ENCODE peak calls at places on chromosomes 5 and 9, in eight cellular contexts. Y, S, N, H, T, R, O and A are unnamed samples.

GRCh38 chr5:28254846-28255245 is 1216.5 kb upstream of the CDH9 start:
- DNase-seq in Y (no peak), S (no peak), N (no peak), H (no peak), T (no peak), R (no peak), O (no peak), A (no peak)

GRCh38 chr9:70093944-70094343 is 50.3 kb downstream of the MAMDC2 start:
- DNase-seq in Y (no peak), S (no peak), N (peak; percentile 47), H (no peak), T (no peak), R (no peak), O (no peak), A (no peak)

GRCh38 chr5:111757582-111758283 is 739 bp upstream of the NREP start:
- DNase-seq in Y (peak; percentile 83), S (peak; percentile 91), N (peak; percentile 75), H (peak; percentile 62), T (peak; percentile 91), R (peak; percentile 93), O (peak; percentile 93), A (peak; percentile 45)

GRCh38 chr5:136484808-136485207 is 119.5 kb upstream of the TRPC7 start:
- DNase-seq in Y (no peak), S (no peak), N (no peak), H (no peak), T (no peak), R (no peak), O (no peak), A (no peak)

GRCh38 chr9:69157751-69158466 is 16.2 kb upstream of the TJP2 start:
- DNase-seq in Y (no peak), S (no peak), N (peak; percentile 55), H (no peak), T (no peak), R (peak; percentile 50), O (no peak), A (no peak)

GRCh38 chr9:135226369-135227050 is 139.0 kb downstream of the OLFM1 start:
- DNase-seq in Y (no peak), S (no peak), N (no peak), H (no peak), T (no peak), R (no peak), O (no peak), A (no peak)

GRCh38 chr5:29878599-29878998 is 1314.9 kb upstream of the CDH6 start:
- DNase-seq in Y (no peak), S (no peak), N (no peak), H (no peak), T (no peak), R (no peak), O (no peak), A (no peak)

GRCh38 chr5:168023190-168023589 is 268.3 kb upstream of the WWC1 start:
- DNase-seq in Y (peak; percentile 11), S (no peak), N (no peak), H (no peak), T (no peak), R (no peak), O (no peak), A (no peak)

GRCh38 chr9:33229359-33230120 is 10.4 kb upstream of the SPINK4 start:
- DNase-seq in Y (no peak), S (no peak), N (peak; percentile 98), H (peak; percentile 82), T (peak; percentile 90), R (no peak), O (peak; percentile 97), A (no peak)

GRCh38 chr9:108271646-108272349 is 584.0 kb downstream of the ACTL7B start:
- DNase-seq in Y (peak; percentile 49), S (no peak), N (peak; percentile 82), H (peak; percentile 10), T (peak; percentile 57), R (peak; percentile 70), O (peak; percentile 78), A (peak; percentile 93)

GRCh38 chr5:114118511-114118910 is 243.4 kb upstream of the KCNN2 start:
- DNase-seq in Y (no peak), S (no peak), N (no peak), H (no peak), T (no peak), R (no peak), O (no peak), A (no peak)

GRCh38 chr9:115296831-115297565 is 179.0 kb upstream of the TNC start:
- DNase-seq in Y (no peak), S (no peak), N (no peak), H (no peak), T (no peak), R (no peak), O (no peak), A (no peak)

GRCh38 chr9:14909631-14910177 is 524 bp downstream of the FREM1 start:
- DNase-seq in Y (no peak), S (peak; percentile 40), N (no peak), H (no peak), T (no peak), R (no peak), O (no peak), A (no peak)

GRCh38 chr5:151622367-151623097 is 31.4 kb upstream of the FAT2 start:
- DNase-seq in Y (no peak), S (no peak), N (peak; percentile 44), H (no peak), T (no peak), R (peak; percentile 8), O (no peak), A (no peak)

GRCh38 chr5:5331838-5332237 is 90.6 kb upstream of the ICE1 start:
- DNase-seq in Y (no peak), S (no peak), N (no peak), H (no peak), T (no peak), R (no peak), O (no peak), A (no peak)

GRCh38 chr9:36793277-36793676 is 220.6 kb downstream of the MELK start:
- DNase-seq in Y (no peak), S (no peak), N (no peak), H (no peak), T (no peak), R (no peak), O (no peak), A (no peak)
- TF ChIP-seq CTCF in Y (peak; percentile 62), S (peak; percentile 24), N (peak; percentile 9), H (no peak), T (no peak), R (no peak), O (no peak), A (peak; percentile 34)

DNA sequence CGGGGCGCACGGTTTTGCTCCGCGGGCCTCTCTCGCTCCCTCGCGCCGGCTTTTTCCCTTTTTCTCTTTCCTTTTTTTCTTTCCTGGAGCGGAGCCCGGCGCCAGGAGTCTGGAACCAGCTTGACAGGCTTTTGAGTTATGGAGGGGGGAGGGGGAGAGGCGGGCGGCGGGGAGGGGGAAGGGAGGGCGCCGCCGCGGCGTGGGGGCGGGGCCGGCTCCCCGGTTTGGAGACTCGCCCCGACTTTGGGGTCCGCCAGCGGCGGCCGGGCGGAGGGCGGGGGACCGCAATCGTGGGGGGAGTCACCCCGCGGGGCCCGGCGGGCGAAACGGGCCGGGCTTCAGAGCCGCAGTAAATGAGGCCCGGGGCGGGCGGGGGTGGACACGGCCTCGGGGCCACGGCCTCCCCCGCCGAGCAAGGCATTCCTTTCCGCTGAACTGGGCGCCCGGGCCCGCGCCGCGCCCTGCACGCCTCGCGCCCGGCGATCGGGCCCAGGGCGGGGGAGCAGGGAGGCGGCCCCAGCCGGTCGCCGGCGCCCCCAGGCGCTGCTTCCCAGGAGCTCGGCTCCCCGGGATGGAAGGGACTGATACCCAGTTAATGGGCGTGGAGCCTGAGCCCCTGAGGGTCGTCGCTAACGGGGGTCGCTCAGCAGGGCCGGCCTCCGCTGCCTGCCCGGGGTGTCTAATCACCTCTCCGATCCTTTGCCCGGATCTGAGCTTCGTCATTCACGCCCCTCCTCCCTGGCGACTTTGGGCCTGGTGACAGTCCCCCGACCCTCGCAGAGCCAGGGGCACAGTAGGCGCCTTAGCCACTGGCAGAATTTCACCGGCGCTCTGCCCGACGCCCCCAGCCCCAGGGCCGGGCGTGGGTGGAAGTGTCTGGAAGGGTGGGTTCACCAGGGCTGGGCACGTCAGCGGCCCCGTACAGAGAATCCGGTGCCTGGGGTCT is 138.1 kb downstream of the C9orf50 start:
- DNase-seq in Y (peak; percentile 74), S (peak; percentile 91), N (peak; percentile 80), H (no peak), T (peak; percentile 92), R (peak; percentile 94), O (peak; percentile 90), A (no peak)
- H3K4me3 ChIP-seq in Y (peak overlapping the region; percentile 63), S (peak overlapping the region; percentile 26), N (peak overlapping the region; percentile 32), H (peak overlapping the region; percentile 47), T (peak overlapping the region; percentile 51), R (peak overlapping the region; percentile 26), O (peak overlapping the region; percentile 50), A (peak overlapping the region; percentile 33)

DNA sequence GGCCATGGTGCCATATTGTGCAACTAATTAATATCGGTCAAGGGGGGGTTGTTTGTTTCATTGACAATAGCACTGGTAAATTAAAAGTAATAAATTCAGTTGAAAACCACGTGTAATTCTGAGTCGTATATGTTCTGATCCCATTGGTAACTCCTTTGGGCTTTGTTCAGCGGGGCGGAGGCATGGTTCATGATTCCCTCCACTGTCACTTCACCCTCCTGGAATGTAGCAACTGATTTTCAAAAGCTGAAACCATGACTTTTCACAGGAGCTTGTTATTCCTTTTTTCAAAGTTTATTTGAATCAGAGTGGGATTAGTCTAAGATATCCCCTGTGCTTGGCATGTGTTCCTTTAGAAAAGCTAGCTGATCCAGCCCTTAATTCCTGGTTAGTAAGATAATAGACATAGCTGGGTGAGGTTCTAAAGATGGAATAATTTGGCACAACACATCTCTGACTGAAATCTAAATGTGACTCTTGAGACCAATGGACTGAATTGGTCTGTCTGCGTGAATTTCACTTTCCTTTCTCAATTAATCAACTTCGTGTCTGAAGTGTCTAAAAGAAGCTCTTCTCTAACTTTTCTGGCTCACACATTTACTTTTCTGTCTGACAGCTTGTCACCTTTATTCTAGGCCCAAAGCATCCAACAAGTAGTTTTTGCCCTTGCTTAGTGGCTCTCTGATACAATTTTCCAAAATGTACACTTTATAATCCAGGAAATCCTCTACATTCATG is 185.7 kb upstream of the VCAN start:
- DNase-seq in Y (peak; percentile 8), S (no peak), N (no peak), H (no peak), T (no peak), R (no peak), O (no peak), A (no peak)
- TF ChIP-seq CTCF in Y (no peak), S (no peak), N (no peak), H (no peak), T (no peak), R (no peak), O (no peak), A (no peak)

GRCh38 chr9:99120256-99120655 is 15.3 kb downstream of the TGFBR1 start:
- DNase-seq in Y (no peak), S (no peak), N (no peak), H (no peak), T (no peak), R (no peak), O (no peak), A (no peak)

GRCh38 chr9:99114846-99115500 is 10.1 kb downstream of the TGFBR1 start:
- DNase-seq in Y (no peak), S (no peak), N (no peak), H (no peak), T (no peak), R (no peak), O (no peak), A (no peak)

GRCh38 chr9:99121604-99122003 is 16.7 kb downstream of the TGFBR1 start:
- DNase-seq in Y (no peak), S (no peak), N (peak; percentile 63), H (no peak), T (no peak), R (no peak), O (no peak), A (no peak)

GRCh38 chr9:99115947-99116543 is 11.1 kb downstream of the TGFBR1 start:
- DNase-seq in Y (peak; percentile 39), S (no peak), N (peak; percentile 46), H (no peak), T (no peak), R (peak; percentile 3), O (no peak), A (no peak)

GRCh38 chr9:99118782-99119466 is 14.0 kb downstream of the TGFBR1 start:
- DNase-seq in Y (no peak), S (no peak), N (no peak), H (no peak), T (no peak), R (no peak), O (no peak), A (no peak)
- H3K4me3 ChIP-seq in Y (no peak overlapping the region), S (no peak overlapping the region), N (no peak overlapping the region), H (no peak overlapping the region), T (no peak overlapping the region), R (no peak overlapping the region), O (no peak overlapping the region), A (no peak overlapping the region)